ENCODE peak calls at places on chromosomes 3 and 15, in four cellular contexts. Z, P, R and F are unnamed samples. For H3K4me1, the result is how much of the 10 kb centered on the place peaks cover.

GRCh38 chr15:61411941-61412510 is 182.9 kb upstream of the RORA start:
- DNase-seq in R (no peak), P (no peak), Z (no peak), F (no peak)

GRCh38 chr15:58762731-58763130 is 8.4 kb upstream of the MINDY2 start:
- DNase-seq in P (no peak), Z (no peak), R (no peak), F (no peak)

GRCh38 chr15:100383302-100384107 is 41.7 kb upstream of the ADAMTS17 start:
- DNase-seq in P (no peak), Z (peak), R (no peak), F (peak)

GRCh38 chr3:71432044-71432970 is 151.2 kb downstream of the FOXP1 start:
- DNase-seq in Z (no peak), R (no peak), P (no peak), F (no peak)

GRCh38 chr15:76183906-76184639 is 124.3 kb downstream of the TMEM266 start:
- DNase-seq in Z (no peak), P (no peak), R (no peak), F (no peak)

GRCh38 chr15:31377030-31377429 is 50.4 kb downstream of the KLF13 start:
- DNase-seq in P (no peak), Z (no peak), R (no peak), F (peak)

GRCh38 chr3:86416334-86416733 is 574.6 kb downstream of the VGLL3 start:
- DNase-seq in P (no peak), Z (no peak), R (no peak), F (no peak)

GRCh38 chr3:161558256-161558655 is 61.6 kb downstream of the OTOL1 start:
- DNase-seq in Z (no peak), R (peak), P (no peak), F (no peak)

GRCh38 chr3:79202471-79203143 is 565.2 kb downstream of the ROBO1 start:
- DNase-seq in P (no peak), R (no peak), Z (no peak), F (no peak)

GRCh38 chr3:106466881-106467280 is 598.1 kb upstream of the CBLB start:
- DNase-seq in Z (no peak), R (no peak), P (no peak), F (no peak)

GRCh38 chr15:78308422-78309021 is 9.1 kb upstream of the SKIC8 start:
- DNase-seq in R (peak), Z (peak), P (peak), F (peak)

GRCh38 chr3:138148503-138148902 is 16.3 kb upstream of the A4GNT start:
- DNase-seq in P (no peak), R (no peak), Z (no peak), F (no peak)

GRCh38 chr3:64863811-64864210 is 176.0 kb upstream of the ADAMTS9 start:
- DNase-seq in Z (no peak), P (no peak), R (no peak), F (no peak)

GRCh38 chr15:94324835-94325767 is 93.7 kb downstream of the MCTP2 start:
- DNase-seq in P (peak), Z (no peak), R (no peak), F (peak)

GRCh38 chr3:35067750-35068149 is 571.6 kb upstream of the ARPP21 start:
- DNase-seq in P (no peak), Z (no peak), R (no peak), F (no peak)

GRCh38 chr3:119298565-119298941 is 4.4 kb downstream of the ARHGAP31 start:
- DNase-seq in R (no peak), P (no peak), Z (no peak), F (no peak)
- H3K4me3 ChIP-seq in R (no peak), P (no peak), Z (no peak), F (no peak)

GRCh38 chr3:58237238-58237939 is at the start of gene ABHD6:
- DNase-seq in Z (peak), R (peak), P (peak), F (peak)
- H3K4me1 ChIP-seq in Z (under half), R (under half), P (under half), F (under half)

GRCh38 chr15:28992340-28992864 is 106.6 kb downstream of the APBA2 start:
- DNase-seq in P (no peak), Z (no peak), R (no peak), F (no peak)

GRCh38 chr15:28989896-28990295 is 104.1 kb downstream of the APBA2 start:
- DNase-seq in R (no peak), Z (no peak), P (no peak), F (no peak)

GRCh38 chr15:28992996-28993719 is 107.4 kb downstream of the APBA2 start:
- DNase-seq in R (no peak), P (no peak), Z (no peak), F (no peak)

GRCh38 chr15:28990390-28990789 is 104.6 kb downstream of the APBA2 start:
- DNase-seq in Z (no peak), R (no peak), P (no peak), F (no peak)

GRCh38 chr15:28991236-28992171 is 105.7 kb downstream of the APBA2 start:
- DNase-seq in R (no peak), Z (no peak), P (no peak), F (no peak)
- H3K4me3 ChIP-seq in R (no peak), Z (no peak), P (no peak), F (no peak)

GRCh38 chr15:60119101-60119500 is 115.0 kb downstream of the FOXB1 start:
- DNase-seq in Z (no peak), R (no peak), P (no peak), F (no peak)
- H3K4me1 ChIP-seq in Z (under half), R (under half), P (under half), F (under half)

GRCh38 chr15:79572691-79573340 is 140.7 kb downstream of the MINAR1 start:
- DNase-seq in Z (no peak), P (peak), R (no peak), F (no peak)
- H3K4me3 ChIP-seq in Z (no peak), P (no peak), R (no peak), F (no peak)

GRCh38 chr3:39109086-39109485 is 1.6 kb downstream of the TTC21A start:
- DNase-seq in Z (no peak), P (no peak), R (no peak), F (no peak)

GRCh38 chr3:39107056-39107873 is at the start of the genes GORASP1 and TTC21A:
- DNase-seq in R (peak), P (peak), Z (peak), F (peak)

GRCh38 chr3:39107874-39108308 is 411 bp downstream of the TTC21A start:
- DNase-seq in P (no peak), Z (no peak), R (no peak), F (no peak)

GRCh38 chr3:39110041-39110639 is 2.7 kb downstream of the TTC21A start:
- DNase-seq in Z (no peak), R (no peak), P (no peak), F (no peak)

GRCh38 chr3:39108309-39108708 is 829 bp downstream of the TTC21A start:
- DNase-seq in R (no peak), P (no peak), Z (no peak), F (no peak)
- H3K4me1 ChIP-seq in R (under half), P (under half), Z (under half), F (under half)

DNA sequence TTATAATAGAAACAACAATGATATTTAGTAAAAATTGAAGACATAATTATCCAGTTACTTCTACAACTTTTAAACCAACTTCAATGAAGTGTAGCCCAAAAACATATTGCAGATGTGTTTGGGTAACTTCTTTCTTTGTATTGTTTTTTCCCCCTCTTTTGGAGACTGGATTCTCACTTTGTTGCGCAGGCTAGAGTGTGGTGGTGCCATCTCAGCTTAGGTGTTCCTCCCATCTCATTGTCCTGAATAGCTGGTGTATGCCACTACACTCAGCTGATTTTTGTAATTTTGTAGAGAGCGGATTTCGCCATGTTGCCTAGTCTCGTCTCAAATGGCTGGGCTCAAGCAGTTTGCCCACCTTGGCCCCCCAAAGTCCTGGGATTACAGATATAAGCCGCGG is 148.1 kb downstream of the FNDC3B start:
- DNase-seq in P (no peak), R (no peak), Z (no peak), F (no peak)
- H3K4me3 ChIP-seq in P (no peak), R (no peak), Z (no peak), F (no peak)

GRCh38 chr3:127733781-127734180 is 61.0 kb downstream of the ABTB1 start:
- DNase-seq in Z (no peak), P (no peak), R (no peak), F (no peak)
- H3K4me1 ChIP-seq in Z (half or more), P (under half), R (half or more), F (under half)

GRCh38 chr15:52023169-52023922 is 4.3 kb downstream of the MAPK6 start:
- DNase-seq in R (no peak), Z (no peak), P (no peak), F (no peak)
- H3K4me3 ChIP-seq in R (no peak), Z (no peak), P (no peak), F (no peak)